ENCODE peak calls at places on chromosomes 6 and 20, in eight cellular contexts. One of them, this sample, is unnamed.

GRCh38 chr6:111987295-111987694 is 66.6 kb upstream of the CCN6 start:
- DNase-seq in nucleus accumbens: no peak
- DNase-seq in suprapubic skin: no peak
- DNase-seq in globus pallidus: no peak
- DNase-seq in midbrain: no peak
- DNase-seq in right lobe of liver: no peak
- DNase-seq in AG10803: peak; percentile 79
- DNase-seq in cerebellar nuclear complex: no peak
- DNase-seq in this sample: no peak

GRCh38 chr6:46935687-46936086 is 13.9 kb upstream of the ADGRF5 start:
- DNase-seq in nucleus accumbens: no peak
- DNase-seq in cerebellar nuclear complex: no peak
- DNase-seq in suprapubic skin: no peak
- DNase-seq in AG10803: no peak
- DNase-seq in right lobe of liver: peak; percentile 17
- DNase-seq in midbrain: no peak
- DNase-seq in globus pallidus: no peak
- DNase-seq in this sample: no peak

GRCh38 chr6:107784669-107785068 is 39.4 kb downstream of the SCML4 start:
- DNase-seq in cerebellar nuclear complex: no peak
- DNase-seq in globus pallidus: no peak
- DNase-seq in suprapubic skin: no peak
- DNase-seq in AG10803: no peak
- DNase-seq in right lobe of liver: no peak
- DNase-seq in nucleus accumbens: no peak
- DNase-seq in midbrain: no peak
- DNase-seq in this sample: no peak

GRCh38 chr20:43766395-43766794 is 39.6 kb upstream of the GTSF1L start:
- DNase-seq in midbrain: peak; percentile 80
- DNase-seq in suprapubic skin: no peak
- DNase-seq in right lobe of liver: no peak
- DNase-seq in globus pallidus: peak; percentile 76
- DNase-seq in nucleus accumbens: no peak
- DNase-seq in cerebellar nuclear complex: peak; percentile 64
- DNase-seq in AG10803: no peak
- DNase-seq in this sample: no peak

GRCh38 chr6:148448371-148449010 is 105.9 kb downstream of the SASH1 start:
- DNase-seq in midbrain: no peak
- DNase-seq in cerebellar nuclear complex: no peak
- DNase-seq in right lobe of liver: no peak
- DNase-seq in AG10803: no peak
- DNase-seq in nucleus accumbens: no peak
- DNase-seq in globus pallidus: no peak
- DNase-seq in suprapubic skin: no peak
- DNase-seq in this sample: no peak

GRCh38 chr20:50919567-50919966 is 11.7 kb downstream of the ADNP start:
- DNase-seq in right lobe of liver: no peak
- DNase-seq in suprapubic skin: no peak
- DNase-seq in cerebellar nuclear complex: no peak
- DNase-seq in midbrain: no peak
- DNase-seq in globus pallidus: no peak
- DNase-seq in AG10803: peak; percentile 69
- DNase-seq in nucleus accumbens: no peak
- DNase-seq in this sample: no peak

GRCh38 chr20:32443386-32443974 is 85.3 kb downstream of the ASXL1 start:
- DNase-seq in nucleus accumbens: no peak
- DNase-seq in midbrain: no peak
- DNase-seq in right lobe of liver: no peak
- DNase-seq in cerebellar nuclear complex: no peak
- DNase-seq in globus pallidus: no peak
- DNase-seq in AG10803: no peak
- DNase-seq in suprapubic skin: no peak
- DNase-seq in this sample: no peak

GRCh38 chr6:98633886-98634285 is 200.5 kb upstream of the POU3F2 start:
- DNase-seq in suprapubic skin: no peak
- DNase-seq in right lobe of liver: no peak
- DNase-seq in midbrain: no peak
- DNase-seq in AG10803: no peak
- DNase-seq in globus pallidus: no peak
- DNase-seq in nucleus accumbens: no peak
- DNase-seq in cerebellar nuclear complex: no peak
- DNase-seq in this sample: no peak

GRCh38 chr6:67952121-67952520 is 683.0 kb upstream of the ADGRB3 start:
- DNase-seq in globus pallidus: no peak
- DNase-seq in midbrain: no peak
- DNase-seq in right lobe of liver: no peak
- DNase-seq in nucleus accumbens: no peak
- DNase-seq in cerebellar nuclear complex: no peak
- DNase-seq in AG10803: peak; percentile 6
- DNase-seq in suprapubic skin: no peak
- DNase-seq in this sample: no peak

GRCh38 chr20:1832634-1833033 is 62.6 kb upstream of the SIRPA start:
- DNase-seq in AG10803: no peak
- DNase-seq in suprapubic skin: no peak
- DNase-seq in midbrain: no peak
- DNase-seq in right lobe of liver: no peak
- DNase-seq in cerebellar nuclear complex: no peak
- DNase-seq in nucleus accumbens: no peak
- DNase-seq in globus pallidus: no peak
- DNase-seq in this sample: no peak

GRCh38 chr6:145882121-145882531 is 67.5 kb upstream of the FBXO30 start:
- DNase-seq in right lobe of liver: no peak
- DNase-seq in globus pallidus: no peak
- DNase-seq in midbrain: no peak
- DNase-seq in nucleus accumbens: no peak
- DNase-seq in AG10803: no peak
- DNase-seq in cerebellar nuclear complex: no peak
- DNase-seq in suprapubic skin: no peak
- DNase-seq in this sample: no peak

GRCh38 chr6:62288974-62289373 is 2.9 kb upstream of the KHDRBS2 start:
- DNase-seq in globus pallidus: no peak
- DNase-seq in cerebellar nuclear complex: no peak
- DNase-seq in nucleus accumbens: no peak
- DNase-seq in AG10803: no peak
- DNase-seq in midbrain: no peak
- DNase-seq in right lobe of liver: no peak
- DNase-seq in suprapubic skin: no peak
- DNase-seq in this sample: no peak

GRCh38 chr6:33014841-33015634 is 5.6 kb upstream of the HLA-DOA start:
- DNase-seq in globus pallidus: peak; percentile 76
- DNase-seq in cerebellar nuclear complex: no peak
- DNase-seq in midbrain: peak; percentile 79
- DNase-seq in nucleus accumbens: no peak
- DNase-seq in suprapubic skin: no peak
- DNase-seq in AG10803: peak; percentile 84
- DNase-seq in right lobe of liver: no peak
- DNase-seq in this sample: no peak

GRCh38 chr20:63400486-63401210 is 39.5 kb upstream of the CHRNA4 start:
- DNase-seq in globus pallidus: no peak
- DNase-seq in right lobe of liver: no peak
- DNase-seq in midbrain: no peak
- DNase-seq in AG10803: no peak
- DNase-seq in suprapubic skin: no peak
- DNase-seq in cerebellar nuclear complex: no peak
- DNase-seq in nucleus accumbens: no peak
- DNase-seq in this sample: no peak

GRCh38 chr6:165585060-165585459 is 78.0 kb downstream of the PDE10A start:
- DNase-seq in globus pallidus: no peak
- DNase-seq in cerebellar nuclear complex: no peak
- DNase-seq in midbrain: no peak
- DNase-seq in suprapubic skin: no peak
- DNase-seq in nucleus accumbens: no peak
- DNase-seq in AG10803: no peak
- DNase-seq in right lobe of liver: no peak
- DNase-seq in this sample: no peak

GRCh38 chr6:43806041-43806757 is 36.2 kb downstream of the VEGFA start:
- DNase-seq in right lobe of liver: peak; percentile 69
- DNase-seq in nucleus accumbens: no peak
- DNase-seq in globus pallidus: no peak
- DNase-seq in suprapubic skin: no peak
- DNase-seq in midbrain: no peak
- DNase-seq in AG10803: no peak
- DNase-seq in cerebellar nuclear complex: no peak
- DNase-seq in this sample: no peak

GRCh38 chr20:35595456-35595855 is 20.2 kb upstream of the SPAG4 start:
- DNase-seq in midbrain: no peak
- DNase-seq in nucleus accumbens: no peak
- DNase-seq in AG10803: no peak
- DNase-seq in globus pallidus: no peak
- DNase-seq in right lobe of liver: no peak
- DNase-seq in cerebellar nuclear complex: no peak
- DNase-seq in suprapubic skin: no peak
- DNase-seq in this sample: no peak

GRCh38 chr6:12150812-12151432 is 138.8 kb downstream of the HIVEP1 start:
- DNase-seq in suprapubic skin: no peak
- DNase-seq in cerebellar nuclear complex: no peak
- DNase-seq in nucleus accumbens: no peak
- DNase-seq in AG10803: no peak
- DNase-seq in midbrain: peak; percentile 47
- DNase-seq in globus pallidus: peak; percentile 70
- DNase-seq in right lobe of liver: no peak
- DNase-seq in this sample: no peak

GRCh38 chr6:75748743-75749538 is at the start of gene MYO6:
- DNase-seq in midbrain: peak; percentile 77
- DNase-seq in right lobe of liver: peak; percentile 88
- DNase-seq in cerebellar nuclear complex: no peak
- DNase-seq in suprapubic skin: peak; percentile 84
- DNase-seq in nucleus accumbens: peak; percentile 17
- DNase-seq in globus pallidus: peak; percentile 81
- DNase-seq in AG10803: peak; percentile 55
- DNase-seq in this sample: peak; percentile 83